ENCODE peak calls at places on chromosomes 2 and 18, in four cellular contexts. One of them, this sample, is unnamed.

GRCh38 chr2:6877402-6878305 is at the start of gene RSAD2:
- DNase-seq in IMR-90: peak
- DNase-seq in H9: no peak
- DNase-seq in H1: no peak
- DNase-seq in this sample: no peak

GRCh38 chr2:10571673-10572072 is 118.1 kb downstream of the NOL10 start:
- DNase-seq in IMR-90: no peak
- DNase-seq in H9: no peak
- DNase-seq in H1: no peak
- DNase-seq in this sample: no peak

GRCh38 chr2:201806442-201806841 is at the start of gene CDK15:
- DNase-seq in IMR-90: peak
- DNase-seq in H9: no peak
- DNase-seq in H1: no peak
- DNase-seq in this sample: peak

GRCh38 chr2:241344925-241345651 is 11.0 kb upstream of the FARP2 start:
- DNase-seq in IMR-90: peak
- DNase-seq in H9: no peak
- DNase-seq in H1: no peak
- DNase-seq in this sample: no peak

GRCh38 chr2:58866040-58866439 is 624.9 kb upstream of the FANCL start:
- DNase-seq in IMR-90: no peak
- DNase-seq in H9: peak
- DNase-seq in H1: peak
- DNase-seq in this sample: peak

GRCh38 chr2:37588316-37588777 is 83.1 kb downstream of the CDC42EP3 start:
- DNase-seq in IMR-90: peak
- DNase-seq in H9: no peak
- DNase-seq in H1: no peak
- DNase-seq in this sample: no peak

GRCh38 chr2:69309336-69310048 is 77.5 kb downstream of the GFPT1 start:
- DNase-seq in IMR-90: peak
- DNase-seq in H9: no peak
- DNase-seq in H1: no peak
- DNase-seq in this sample: peak

GRCh38 chr2:99710720-99711612 is 221.1 kb upstream of the REV1 start:
- DNase-seq in IMR-90: no peak
- DNase-seq in H9: no peak
- DNase-seq in H1: no peak
- DNase-seq in this sample: peak

GRCh38 chr18:70411886-70412443 is 123.1 kb downstream of the SOCS6 start:
- DNase-seq in IMR-90: peak
- DNase-seq in H9: no peak
- DNase-seq in H1: no peak
- DNase-seq in this sample: no peak

GRCh38 chr2:105294844-105295481 is 34.6 kb downstream of the TGFBRAP1 start:
- DNase-seq in IMR-90: peak
- DNase-seq in H9: peak
- DNase-seq in H1: peak
- DNase-seq in this sample: peak

GRCh38 chr18:50738103-50738757 is 81.6 kb downstream of the MRO start:
- DNase-seq in IMR-90: no peak
- DNase-seq in H9: no peak
- DNase-seq in H1: no peak
- DNase-seq in this sample: no peak

GRCh38 chr2:56519806-56520205 is 336.0 kb downstream of the CCDC85A start:
- DNase-seq in IMR-90: no peak
- DNase-seq in H9: no peak
- DNase-seq in H1: no peak
- DNase-seq in this sample: no peak

GRCh38 chr18:58894937-58895336 is 30.3 kb downstream of the ZNF532 start:
- DNase-seq in IMR-90: no peak
- DNase-seq in H9: no peak
- DNase-seq in H1: no peak
- DNase-seq in this sample: no peak

GRCh38 chr2:50606860-50607259 is 425.1 kb downstream of the NRXN1 start:
- DNase-seq in IMR-90: no peak
- DNase-seq in H9: no peak
- DNase-seq in H1: no peak
- DNase-seq in this sample: no peak

GRCh38 chr2:53217250-53217649 is 550.4 kb upstream of the CHAC2 start:
- DNase-seq in IMR-90: no peak
- DNase-seq in H9: no peak
- DNase-seq in H1: no peak
- DNase-seq in this sample: no peak

GRCh38 chr2:226413498-226414130 is 386.0 kb downstream of the IRS1 start:
- DNase-seq in IMR-90: peak
- DNase-seq in H9: no peak
- DNase-seq in H1: no peak
- DNase-seq in this sample: no peak

DNA sequence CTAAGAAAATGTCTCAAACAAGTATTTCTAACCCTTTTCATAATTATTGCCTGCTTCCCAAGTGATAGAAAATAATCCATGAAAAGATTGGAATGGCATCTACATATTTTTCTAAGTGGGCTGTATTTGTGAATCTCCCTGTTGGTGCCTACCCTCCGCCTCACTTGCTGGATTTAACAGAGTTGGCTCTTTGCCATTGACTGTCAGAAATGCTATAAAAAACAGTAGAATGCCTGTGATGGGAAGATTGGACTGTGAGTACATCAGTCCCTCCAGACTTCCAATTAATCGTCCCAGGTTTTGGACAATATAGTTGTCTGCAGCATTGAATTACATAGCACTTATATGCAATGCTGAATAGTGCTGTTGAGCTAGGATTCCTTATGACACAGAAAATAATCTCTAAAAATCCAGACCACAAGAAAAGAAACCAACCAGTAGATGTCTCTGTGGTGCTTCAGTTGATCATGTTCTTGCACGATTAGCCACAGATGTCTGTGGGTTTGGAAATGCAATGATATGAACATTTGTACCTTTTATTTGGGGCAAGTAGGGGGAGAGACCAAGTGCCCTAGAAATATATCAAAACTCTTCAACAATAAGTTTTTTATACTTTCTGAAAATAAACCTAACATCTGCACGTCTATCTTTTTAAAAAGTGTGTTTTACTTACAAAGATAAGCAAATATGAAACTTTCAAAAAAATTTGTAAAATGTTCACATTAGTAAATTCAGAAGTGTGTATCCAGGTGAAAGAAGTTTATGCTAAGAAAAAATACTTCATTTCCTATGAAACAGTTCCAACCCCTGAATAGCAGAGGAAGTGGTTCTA is 88.5 kb downstream of the DYNAP start:
- DNase-seq in IMR-90: peak
- DNase-seq in H9: no peak
- DNase-seq in H1: no peak
- DNase-seq in this sample: peak
- H3K56ac ChIP-seq in IMR-90: no peak
- H3K56ac ChIP-seq in H9: no peak
- H3K56ac ChIP-seq in H1: no peak
- H3K56ac ChIP-seq in this sample: no peak

GRCh38 chr2:210227689-210228088 is 2.4 kb upstream of the ACADL start:
- DNase-seq in IMR-90: no peak
- DNase-seq in H9: no peak
- DNase-seq in H1: no peak
- DNase-seq in this sample: no peak

GRCh38 chr2:210224660-210225460 is at the start of gene ACADL:
- DNase-seq in IMR-90: no peak
- DNase-seq in H9: peak
- DNase-seq in H1: peak
- DNase-seq in this sample: peak

GRCh38 chr2:210225461-210225798 is 183 bp upstream of the ACADL start:
- DNase-seq in IMR-90: no peak
- DNase-seq in H9: no peak
- DNase-seq in H1: no peak
- DNase-seq in this sample: peak

GRCh38 chr2:210226186-210226585 is 939 bp upstream of the ACADL start:
- DNase-seq in IMR-90: no peak
- DNase-seq in H9: no peak
- DNase-seq in H1: no peak
- DNase-seq in this sample: peak

DNA sequence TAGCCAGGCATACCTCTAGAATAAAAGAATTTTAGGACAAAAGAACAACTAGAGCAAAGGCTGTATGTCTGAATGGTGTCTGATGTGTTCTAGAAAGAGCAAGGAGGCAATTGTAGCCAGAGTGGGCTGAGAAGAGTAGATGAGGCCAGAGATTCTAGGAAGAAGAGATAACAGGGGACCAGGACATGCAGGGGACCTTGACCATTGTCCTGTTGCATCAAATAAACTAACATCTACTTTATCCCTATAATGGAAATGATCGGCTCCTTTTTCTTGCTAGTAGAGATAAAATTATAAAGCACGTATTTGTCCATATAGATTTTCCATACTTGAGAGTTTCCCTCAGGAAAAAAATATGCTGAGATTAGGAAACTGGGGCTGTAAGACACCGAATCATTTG is 2.6 kb downstream of the ACADL start:
- DNase-seq in IMR-90: no peak
- DNase-seq in H9: no peak
- DNase-seq in H1: no peak
- DNase-seq in this sample: no peak
- H4K8ac ChIP-seq in IMR-90: no peak
- H4K8ac ChIP-seq in H9: no peak
- H4K8ac ChIP-seq in H1: no peak
- H4K8ac ChIP-seq in this sample: no peak

GRCh38 chr2:177733322-177733855 is 339.2 kb downstream of the PDE11A start:
- DNase-seq in IMR-90: no peak
- DNase-seq in H9: no peak
- DNase-seq in H1: no peak
- DNase-seq in this sample: no peak
- H3K56ac ChIP-seq in IMR-90: no peak
- H3K56ac ChIP-seq in H9: no peak
- H3K56ac ChIP-seq in H1: no peak
- H3K56ac ChIP-seq in this sample: no peak

GRCh38 chr2:193581807-193582206 is 1387.1 kb upstream of the TMEFF2 start:
- DNase-seq in IMR-90: no peak
- DNase-seq in H9: no peak
- DNase-seq in H1: no peak
- DNase-seq in this sample: no peak

GRCh38 chr2:193584001-193584400 is 1389.3 kb upstream of the TMEFF2 start:
- DNase-seq in IMR-90: peak
- DNase-seq in H9: peak
- DNase-seq in H1: peak
- DNase-seq in this sample: peak

GRCh38 chr2:193584522-193584938 is 1389.8 kb upstream of the TMEFF2 start:
- DNase-seq in IMR-90: peak
- DNase-seq in H9: peak
- DNase-seq in H1: peak
- DNase-seq in this sample: peak

DNA sequence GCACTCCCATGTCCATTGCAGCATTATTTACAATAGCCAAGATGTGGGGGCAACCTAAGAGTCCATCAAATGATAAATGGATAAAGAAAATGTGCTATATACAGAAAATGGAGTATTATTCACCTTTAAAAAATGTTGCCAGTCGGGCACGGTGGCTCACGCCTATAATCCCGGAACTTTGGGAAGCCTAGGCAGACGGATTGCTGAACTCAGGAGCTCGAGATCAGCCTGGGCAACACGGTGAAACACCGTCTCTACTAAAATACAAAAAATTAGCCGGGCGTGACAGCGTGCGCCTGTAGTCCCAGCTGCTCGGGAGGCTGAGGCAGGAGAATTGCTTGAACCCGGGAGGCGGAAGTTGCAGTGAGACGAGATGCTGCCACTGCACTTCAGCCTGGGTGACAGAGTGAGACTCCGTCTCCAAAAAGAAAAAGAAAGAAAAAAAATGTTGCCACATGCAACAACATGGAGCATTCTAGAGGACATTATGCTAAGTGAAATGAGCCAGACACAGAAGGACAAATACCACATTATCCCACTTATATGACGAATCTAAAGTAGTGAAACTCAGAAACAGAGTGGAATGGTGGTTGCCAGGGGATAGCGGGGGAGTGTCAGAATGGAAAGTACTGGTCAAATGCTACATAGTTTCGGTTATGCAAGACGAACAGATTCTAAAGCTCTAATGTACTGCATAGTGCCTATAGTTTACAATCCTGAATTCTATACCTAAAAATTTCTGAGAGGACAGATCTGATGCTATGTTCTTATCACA is 1385.6 kb upstream of the TMEFF2 start:
- DNase-seq in IMR-90: no peak
- DNase-seq in H9: no peak
- DNase-seq in H1: no peak
- DNase-seq in this sample: no peak
- H4K8ac ChIP-seq in IMR-90: no peak
- H4K8ac ChIP-seq in H9: no peak
- H4K8ac ChIP-seq in H1: no peak
- H4K8ac ChIP-seq in this sample: no peak

GRCh38 chr2:174072857-174073256 is 107.7 kb upstream of the SP3 start:
- DNase-seq in IMR-90: no peak
- DNase-seq in H9: no peak
- DNase-seq in H1: no peak
- DNase-seq in this sample: no peak

GRCh38 chr2:174076948-174077347 is 111.8 kb upstream of the SP3 start:
- DNase-seq in IMR-90: no peak
- DNase-seq in H9: no peak
- DNase-seq in H1: no peak
- DNase-seq in this sample: no peak

GRCh38 chr2:174076040-174076439 is 110.9 kb upstream of the SP3 start:
- DNase-seq in IMR-90: peak
- DNase-seq in H9: no peak
- DNase-seq in H1: no peak
- DNase-seq in this sample: no peak

GRCh38 chr2:174072069-174072468 is 106.9 kb upstream of the SP3 start:
- DNase-seq in IMR-90: no peak
- DNase-seq in H9: no peak
- DNase-seq in H1: no peak
- DNase-seq in this sample: no peak

DNA sequence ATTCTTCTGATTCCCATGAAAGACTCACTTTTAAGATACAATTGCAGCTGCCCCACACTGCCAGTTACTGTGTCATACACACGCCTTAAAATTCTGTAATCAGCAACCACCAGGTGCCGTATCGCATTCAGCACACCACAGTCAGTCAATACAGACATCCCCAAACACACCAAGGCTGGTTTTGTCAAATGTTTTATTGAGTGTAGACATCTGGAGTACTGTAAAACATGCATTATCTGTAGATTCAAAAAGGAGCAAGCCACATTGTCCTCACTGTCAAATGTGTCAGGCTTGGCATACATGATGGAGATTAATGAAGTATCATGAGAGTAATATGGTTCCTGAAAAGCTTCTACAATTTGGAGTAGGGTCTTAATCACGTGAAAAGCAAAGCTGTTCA is 109.7 kb upstream of the SP3 start:
- DNase-seq in IMR-90: no peak
- DNase-seq in H9: no peak
- DNase-seq in H1: no peak
- DNase-seq in this sample: no peak
- H3K56ac ChIP-seq in IMR-90: no peak
- H3K56ac ChIP-seq in H9: no peak
- H3K56ac ChIP-seq in H1: no peak
- H3K56ac ChIP-seq in this sample: no peak

GRCh38 chr2:192042126-192042525 is 152.6 kb downstream of the TMEFF2 start:
- DNase-seq in IMR-90: no peak
- DNase-seq in H9: no peak
- DNase-seq in H1: no peak
- DNase-seq in this sample: no peak
- H4K8ac ChIP-seq in IMR-90: no peak
- H4K8ac ChIP-seq in H9: no peak
- H4K8ac ChIP-seq in H1: no peak
- H4K8ac ChIP-seq in this sample: no peak

GRCh38 chr2:80016166-80016565 is 288.4 kb downstream of the LRRTM1 start:
- DNase-seq in IMR-90: no peak
- DNase-seq in H9: no peak
- DNase-seq in H1: no peak
- DNase-seq in this sample: no peak
- H3K56ac ChIP-seq in IMR-90: no peak
- H3K56ac ChIP-seq in H9: no peak
- H3K56ac ChIP-seq in H1: no peak
- H3K56ac ChIP-seq in this sample: no peak

This sample was measured in mesendoderm.